ENCODE peak calls at places on chromosome 22, in eight cellular contexts. W is cardiac muscle cell; L is CD8-positive, alpha-beta T cell; I is left ventricle myocardium inferior; Q is PC-3; M is fibroblast of lung; J is neuronal stem cell; O is right atrium auricular region. A is an unnamed sample. For H3K4me1 and H3K36me3, the result is how much of the 10 kb centered on the place peaks cover.

GRCh38 chr22:35601743-35602633 is 15.1 kb downstream of the MB start:
- DNase-seq in M (peak), I (no peak), L (no peak), J (no peak), W (no peak), Q (peak), O (no peak), A (no peak)

GRCh38 chr22:47176573-47177333 is 414.3 kb downstream of the TBC1D22A start:
- DNase-seq in O (no peak), M (no peak), W (no peak), I (no peak), J (no peak), L (no peak), Q (no peak), A (peak)

GRCh38 chr22:34951212-34951611 is 114.7 kb upstream of the ISX start:
- DNase-seq in J (no peak), Q (no peak), M (no peak), W (no peak), I (no peak), O (no peak), L (no peak), A (no peak)

GRCh38 chr22:25148149-25148691 is 51.4 kb upstream of the CRYBB3 start:
- DNase-seq in O (no peak), J (no peak), W (peak), I (peak), M (no peak), Q (no peak), L (no peak), A (peak)

GRCh38 chr22:24485608-24486007 is 9.5 kb upstream of the UPB1 start:
- DNase-seq in I (no peak), L (peak), W (no peak), Q (no peak), O (no peak), J (no peak), M (no peak), A (no peak)

GRCh38 chr22:20107471-20107901 is 8.4 kb upstream of the RANBP1 start:
- DNase-seq in M (no peak), O (no peak), J (no peak), L (no peak), Q (no peak), I (peak), W (no peak), A (no peak)

GRCh38 chr22:24289138-24289537 is 18.5 kb downstream of the SPECC1L start:
- DNase-seq in Q (peak), M (peak), J (no peak), I (no peak), L (no peak), W (peak), O (no peak), A (no peak)

GRCh38 chr22:44926491-44927415 is 83.1 kb downstream of the PHF21B start:
- DNase-seq in W (no peak), I (peak), O (no peak), M (no peak), J (no peak), L (no peak), Q (no peak), A (peak)

GRCh38 chr22:43882122-43882767 is 9.6 kb downstream of the PNPLA5 start:
- DNase-seq in J (no peak), O (no peak), Q (no peak), W (no peak), M (no peak), L (no peak), I (no peak), A (peak)

GRCh38 chr22:29782061-29782845 is 15.1 kb downstream of the UQCR10 start:
- DNase-seq in O (peak), J (no peak), I (peak), Q (peak), L (no peak), W (no peak), M (no peak), A (peak)

GRCh38 chr22:44372611-44373010 is 59.9 kb upstream of the SHISAL1 start:
- DNase-seq in M (no peak), I (no peak), L (no peak), W (no peak), J (no peak), O (no peak), Q (no peak), A (no peak)

GRCh38 chr22:43185860-43186261 is 1.1 kb downstream of the TTLL12 start:
- DNase-seq in Q (peak), J (no peak), L (no peak), M (peak), W (peak), I (peak), O (no peak), A (peak)

GRCh38 chr22:20531404-20532181 is 24.2 kb downstream of the MED15 start:
- DNase-seq in Q (peak), M (peak), W (peak), O (peak), L (no peak), J (no peak), I (peak), A (peak)

GRCh38 chr22:35098921-35099320 is 33.0 kb downstream of the ISX start:
- DNase-seq in O (no peak), J (no peak), M (no peak), Q (no peak), W (no peak), I (no peak), L (no peak), A (no peak)

GRCh38 chr22:47695176-47695575 is 932.7 kb downstream of the TBC1D22A start:
- DNase-seq in I (no peak), O (peak), Q (no peak), L (no peak), M (no peak), W (no peak), J (no peak), A (no peak)

GRCh38 chr22:29710922-29711593 is 8.7 kb upstream of the CABP7 start:
- DNase-seq in Q (no peak), W (no peak), M (no peak), L (no peak), O (no peak), I (peak), J (no peak), A (peak)

GRCh38 chr22:42114721-42115120 is 15.9 kb downstream of the CYP2D6 start:
- DNase-seq in W (no peak), M (peak), J (no peak), O (no peak), I (no peak), Q (peak), L (no peak), A (no peak)

GRCh38 chr22:25564979-25565677 is 653 bp downstream of the GRK3 start:
- DNase-seq in Q (no peak), W (no peak), J (no peak), M (no peak), L (peak), O (no peak), I (peak), A (peak)

GRCh38 chr22:29050457-29050856 is 11.2 kb downstream of the C22orf31 start:
- DNase-seq in O (no peak), Q (no peak), W (no peak), M (no peak), L (no peak), J (no peak), I (no peak), A (no peak)

GRCh38 chr22:25388866-25389540 is 169.6 kb downstream of the CRYBB2 start:
- DNase-seq in L (no peak), Q (no peak), W (no peak), M (no peak), J (no peak), I (no peak), O (no peak), A (no peak)

GRCh38 chr22:26656896-26657851 is at the start of gene MIAT:
- DNase-seq in O (no peak), W (no peak), Q (no peak), L (peak), M (no peak), I (no peak), J (peak), A (peak)

GRCh38 chr22:41963453-41964105 is 5.7 kb upstream of the SEPTIN3 start:
- DNase-seq in Q (no peak), L (no peak), J (no peak), M (peak), W (no peak), O (no peak), I (no peak), A (no peak)

GRCh38 chr22:35961480-35961902 is 67.1 kb downstream of the RBFOX2 start:
- DNase-seq in L (no peak), Q (no peak), O (peak), J (peak), M (peak), I (peak), W (peak), A (no peak)

GRCh38 chr22:24247011-24247507 is 2.2 kb upstream of the GGT5 start:
- DNase-seq in O (no peak), L (no peak), W (no peak), Q (no peak), M (peak), J (no peak), I (no peak), A (no peak)

GRCh38 chr22:19942071-19942885 is 660 bp upstream of the TXNRD2 start:
- DNase-seq in M (peak), O (no peak), Q (no peak), L (no peak), I (no peak), W (no peak), J (no peak), A (no peak)

GRCh38 chr22:39469326-39469680 is 12.5 kb downstream of the MGAT3 start:
- DNase-seq in O (no peak), L (no peak), M (no peak), Q (no peak), W (no peak), I (no peak), J (no peak), A (no peak)
- H3K4me1 ChIP-seq in O (half or more), L (under half), M (under half), Q (under half), W (half or more), I (half or more), J (under half), A (under half)

GRCh38 chr22:46068908-46069481 is 81.3 kb upstream of the PPARA start:
- DNase-seq in O (no peak), I (peak), Q (peak), L (no peak), W (no peak), J (no peak), M (peak), A (peak)

GRCh38 chr22:46069518-46070214 is 80.7 kb upstream of the PPARA start:
- DNase-seq in I (peak), M (peak), Q (peak), O (peak), J (no peak), L (peak), W (no peak), A (peak)

GRCh38 chr22:46067159-46068111 is 82.9 kb upstream of the PPARA start:
- DNase-seq in J (no peak), L (no peak), I (peak), M (peak), Q (peak), O (no peak), W (no peak), A (peak)

GRCh38 chr22:46066691-46067090 is 83.6 kb upstream of the PPARA start:
- DNase-seq in Q (peak), W (no peak), O (no peak), M (no peak), J (no peak), I (peak), L (no peak), A (peak)

DNA sequence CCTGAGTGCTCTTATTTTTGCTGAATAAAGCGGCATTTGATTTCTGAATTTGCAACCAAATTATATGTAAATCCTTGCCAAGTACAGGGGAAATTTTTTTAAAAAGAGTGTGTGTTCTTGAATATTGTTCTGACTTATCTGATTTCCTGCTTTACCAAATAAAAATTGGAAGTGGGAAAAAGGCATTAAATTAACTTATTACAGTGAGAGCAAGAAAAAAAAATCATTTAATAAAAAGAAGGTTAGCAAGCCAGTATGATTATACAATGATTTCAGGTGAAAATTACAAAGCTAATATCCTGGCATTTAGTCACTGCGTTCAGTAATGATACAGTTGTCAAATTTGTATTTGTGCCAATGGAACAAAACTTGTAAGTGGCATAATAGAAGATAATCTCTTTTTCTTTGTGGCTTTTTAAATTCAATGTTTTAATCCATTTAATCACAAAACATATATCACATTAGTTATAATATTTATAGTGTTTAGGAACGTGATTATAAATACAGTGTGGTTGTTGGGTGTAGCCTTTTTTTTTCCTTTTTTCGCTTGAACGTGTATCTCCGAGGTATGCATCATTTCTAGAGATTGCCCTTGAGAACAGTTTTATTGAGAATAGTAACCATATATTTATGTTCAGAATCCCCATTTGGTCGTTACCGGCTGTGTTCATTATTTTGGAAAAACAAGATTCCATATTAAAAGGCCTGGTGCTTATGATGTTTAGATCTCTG is 82.0 kb upstream of the PPARA start:
- DNase-seq in I (no peak), J (no peak), M (no peak), L (no peak), O (no peak), W (no peak), Q (peak), A (no peak)
- H3K4me3 ChIP-seq in I (peak), J (no peak), M (peak), L (peak), O (peak), W (no peak), Q (peak), A (no peak)

GRCh38 chr22:31329453-31330215 is 16.5 kb downstream of the PATZ1 start:
- DNase-seq in I (no peak), W (no peak), L (no peak), O (no peak), Q (no peak), M (no peak), J (no peak), A (no peak)
- H3K36me3 ChIP-seq in I (half or more), W (under half), L (half or more), O (half or more), Q (under half), M (under half), J (half or more), A (under half)

GRCh38 chr22:21818487-21819182 is 48.8 kb downstream of the MAPK1 start:
- DNase-seq in I (no peak), J (no peak), W (no peak), Q (no peak), O (no peak), M (no peak), L (no peak), A (no peak)

GRCh38 chr22:21816787-21817496 is 50.5 kb downstream of the MAPK1 start:
- DNase-seq in J (no peak), I (no peak), O (no peak), W (no peak), M (peak), L (peak), Q (peak), A (no peak)

GRCh38 chr22:21815357-21815756 is 52.1 kb downstream of the MAPK1 start:
- DNase-seq in L (no peak), I (no peak), J (no peak), M (no peak), W (no peak), Q (no peak), O (no peak), A (no peak)

GRCh38 chr22:21816472-21816786 is 51.0 kb downstream of the MAPK1 start:
- DNase-seq in J (no peak), L (no peak), I (no peak), W (no peak), M (no peak), O (no peak), Q (no peak), A (no peak)

GRCh38 chr22:21815958-21816357 is 51.5 kb downstream of the MAPK1 start:
- DNase-seq in M (no peak), W (no peak), L (no peak), Q (no peak), J (no peak), O (no peak), I (no peak), A (no peak)
- H3K4me1 ChIP-seq in M (under half), W (under half), L (under half), Q (under half), J (under half), O (half or more), I (half or more), A (under half)

DNA sequence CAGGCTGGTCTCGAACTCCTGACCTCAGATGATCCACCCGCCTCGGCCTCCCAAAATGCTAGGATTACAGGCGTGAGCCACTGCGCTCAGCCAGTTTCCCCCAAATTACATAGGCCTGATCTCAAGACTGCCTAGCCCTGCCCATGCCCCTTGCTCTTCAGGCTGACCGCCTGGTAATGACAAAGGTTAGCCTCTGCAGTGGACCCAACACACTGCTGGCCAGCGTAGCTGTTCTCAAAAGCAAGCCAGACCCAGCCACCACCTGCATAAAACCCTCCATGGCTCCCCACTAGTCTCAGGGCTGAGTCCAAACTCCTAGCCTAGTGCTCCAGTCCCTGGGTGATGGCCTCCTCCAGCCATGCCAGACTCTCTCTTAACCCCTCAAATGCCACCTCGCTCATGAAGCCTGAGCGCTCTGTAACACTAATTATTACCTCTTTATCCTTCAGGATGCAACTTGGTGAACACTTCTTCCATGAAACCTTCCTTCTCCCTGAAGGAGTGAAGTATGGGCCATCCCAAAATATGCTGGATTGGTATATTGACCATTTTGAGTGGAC is 836 bp upstream of the RSPH14 start:
- DNase-seq in M (no peak), J (no peak), L (no peak), W (no peak), I (no peak), Q (no peak), O (no peak), A (no peak)
- H3K4me3 ChIP-seq in M (no peak), J (no peak), L (peak), W (no peak), I (peak), Q (peak), O (peak), A (no peak)

DNA sequence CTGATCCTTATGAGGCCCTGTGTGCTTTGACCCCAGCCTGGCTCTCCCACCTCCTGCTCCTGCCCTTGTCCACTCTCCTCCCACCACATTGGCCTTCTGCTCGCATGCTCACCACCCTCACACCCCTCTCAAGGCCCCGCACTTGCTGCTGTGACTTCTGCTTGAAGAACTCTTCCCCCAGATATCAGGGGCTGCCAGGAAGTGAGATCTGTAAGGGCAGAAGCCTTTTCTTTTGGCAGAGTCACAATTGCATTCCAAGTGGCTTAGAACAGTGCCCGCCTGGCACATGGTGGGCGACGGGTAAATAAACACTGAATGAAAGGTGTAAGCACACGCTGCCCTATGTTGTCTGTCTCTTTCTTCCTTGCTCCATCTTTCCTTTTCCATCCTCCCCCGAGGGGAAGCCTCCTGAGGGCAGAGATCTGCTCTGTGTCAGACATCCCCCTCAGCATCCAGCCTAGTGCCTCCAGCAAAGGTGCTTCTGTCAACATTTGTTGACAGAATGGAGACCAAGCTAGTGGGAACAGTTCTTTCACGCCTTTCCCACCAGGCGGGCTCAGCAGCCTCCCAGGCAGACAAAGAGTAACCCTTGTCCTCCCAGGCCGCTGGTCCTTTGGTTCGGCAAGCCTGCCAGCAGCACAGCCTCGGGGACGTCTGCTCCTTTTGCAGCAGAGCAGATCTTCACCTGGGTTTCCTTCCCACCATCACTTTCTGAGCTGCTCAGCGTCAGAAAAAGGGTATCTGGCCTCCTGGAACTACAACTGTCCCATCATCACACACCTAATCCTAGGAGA is 10.0 kb upstream of the PEX26 start:
- DNase-seq in M (no peak), O (no peak), J (no peak), I (no peak), L (no peak), W (no peak), Q (no peak), A (no peak)
- H3K36me3 ChIP-seq in M (under half), O (under half), J (under half), I (under half), L (under half), W (under half), Q (under half), A (under half)

DNA sequence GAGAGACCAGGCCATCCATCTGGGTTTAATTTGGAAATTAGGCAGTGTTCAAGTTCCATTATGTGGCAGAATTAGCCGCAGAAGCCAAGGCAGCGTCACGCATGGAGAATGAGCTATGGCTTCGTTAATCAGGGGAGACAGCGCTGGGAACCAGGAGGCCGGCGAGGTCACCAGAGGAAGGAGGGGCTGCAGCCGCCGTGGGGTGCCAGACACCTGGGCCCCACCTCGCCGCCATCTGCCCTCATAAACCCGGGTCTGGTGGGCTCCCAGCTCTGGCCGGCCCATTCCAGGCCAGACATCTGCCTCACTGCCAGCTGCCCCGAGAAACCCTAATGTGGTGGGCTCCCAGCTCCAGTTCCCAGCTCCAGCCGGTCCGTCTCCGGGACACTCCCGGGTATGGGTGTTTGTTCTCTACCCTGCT is 676.9 kb downstream of the BRD1 start:
- DNase-seq in M (no peak), L (no peak), O (no peak), J (no peak), Q (no peak), I (no peak), W (no peak), A (no peak)
- H3K4me1 ChIP-seq in M (under half), L (under half), O (under half), J (under half), Q (under half), I (under half), W (under half), A (under half)

GRCh38 chr22:37419916-37420655 is 7.2 kb downstream of the ELFN2 start:
- DNase-seq in W (peak), O (no peak), L (peak), I (no peak), Q (peak), M (no peak), J (no peak), A (no peak)
- H3K4me3 ChIP-seq in W (peak), O (peak), L (peak), I (peak), Q (peak), M (peak), J (peak), A (no peak)

A was measured in mucosa of descending colon.